ENCODE peak calls at places on chromosomes 5 and 9, in four cellular contexts. C is lower lobe of right lung, S is heart right ventricle, K is coronary artery. R is an unnamed sample.

GRCh38 chr9:117080996-117081395 is 333.9 kb downstream of the ASTN2 start:
- DNase-seq in C (no peak), S (no peak), K (no peak), R (no peak)

GRCh38 chr5:73902327-73903051 is 276.5 kb downstream of the ARHGEF28 start:
- DNase-seq in C (no peak), S (no peak), K (no peak), R (no peak)

GRCh38 chr5:178399723-178400115 is 167.1 kb upstream of the PHYKPL start:
- DNase-seq in C (peak), S (no peak), K (no peak), R (no peak)

GRCh38 chr5:68884144-68884754 is 209.6 kb upstream of the SLC30A5 start:
- DNase-seq in C (no peak), S (no peak), K (no peak), R (no peak)

GRCh38 chr5:133453825-133454224 is 158.5 kb downstream of the FSTL4 start:
- DNase-seq in C (no peak), S (no peak), K (no peak), R (no peak)

GRCh38 chr5:53779541-53779981 is 219.1 kb downstream of the NDUFS4 start:
- DNase-seq in C (no peak), S (peak), K (no peak), R (peak)

GRCh38 chr5:9927521-9927997 is 297.4 kb upstream of the TAS2R1 start:
- DNase-seq in C (no peak), S (no peak), K (no peak), R (no peak)

GRCh38 chr5:132294728-132295504 is 722 bp downstream of the SLC22A4 start:
- DNase-seq in C (peak), S (peak), K (peak), R (peak)

GRCh38 chr9:124012368-124013262 is 1.0 kb downstream of the LHX2 start:
- DNase-seq in C (no peak), S (no peak), K (no peak), R (no peak)

GRCh38 chr5:97624861-97625260 is 441.8 kb upstream of the RIOK2 start:
- DNase-seq in C (no peak), S (no peak), K (no peak), R (no peak)

GRCh38 chr5:172919525-172920446 is 39.4 kb upstream of the RPL26L1 start:
- DNase-seq in C (peak), S (no peak), K (no peak), R (peak)

GRCh38 chr5:44022622-44023021 is 366.6 kb downstream of the FGF10 start:
- DNase-seq in C (no peak), S (no peak), K (no peak), R (no peak)

GRCh38 chr9:96641514-96641913 is 13.6 kb downstream of the PRXL2C start:
- DNase-seq in C (no peak), S (no peak), K (no peak), R (no peak)

GRCh38 chr5:161547573-161548471 is 1.3 kb upstream of the GABRB2 start:
- DNase-seq in C (no peak), S (no peak), K (no peak), R (no peak)

GRCh38 chr9:106878943-106879916 is 16.3 kb downstream of the ZNF462 start:
- DNase-seq in C (no peak), S (peak), K (peak), R (peak)

GRCh38 chr5:143383988-143384387 is 19.5 kb downstream of the NR3C1 start:
- DNase-seq in C (no peak), S (no peak), K (no peak), R (no peak)

GRCh38 chr5:140015706-140016105 is 27.4 kb downstream of the NRG2 start:
- DNase-seq in C (no peak), S (no peak), K (no peak), R (no peak)

GRCh38 chr5:158877124-158877581 is 222.6 kb downstream of the EBF1 start:
- DNase-seq in C (no peak), S (no peak), K (no peak), R (no peak)

GRCh38 chr9:15277400-15278137 is 29.4 kb downstream of the TTC39B start:
- DNase-seq in C (no peak), S (no peak), K (no peak), R (no peak)

GRCh38 chr9:6212722-6213375 is 2.8 kb upstream of the IL33 start:
- DNase-seq in C (no peak), S (no peak), K (no peak), R (no peak)

GRCh38 chr5:32709789-32710334 is 1.3 kb upstream of the NPR3 start:
- DNase-seq in C (peak), S (peak), K (peak), R (peak)

GRCh38 chr9:36903541-36904435 is 130.3 kb downstream of the PAX5 start:
- DNase-seq in C (no peak), S (no peak), K (no peak), R (no peak)

GRCh38 chr5:9332026-9332425 is 213.8 kb downstream of the SEMA5A start:
- DNase-seq in C (no peak), S (no peak), K (no peak), R (no peak)

GRCh38 chr9:124248992-124249391 is 8.8 kb upstream of the NEK6 start:
- DNase-seq in C (no peak), S (no peak), K (no peak), R (no peak)

GRCh38 chr5:17228833-17229291 is 11.4 kb downstream of the BASP1 start:
- DNase-seq in C (no peak), S (no peak), K (no peak), R (no peak)

GRCh38 chr9:89940625-89941024 is 335.8 kb downstream of the GADD45G start:
- DNase-seq in C (no peak), S (no peak), K (no peak), R (no peak)

GRCh38 chr9:116861321-116861720 is 174.2 kb downstream of the TRIM32 start:
- DNase-seq in C (no peak), S (no peak), K (no peak), R (no peak)

GRCh38 chr5:115274584-115274983 is 11.9 kb upstream of the PGGT1B start:
- DNase-seq in C (no peak), S (no peak), K (no peak), R (no peak)

GRCh38 chr5:173334808-173335207 is 6.6 kb upstream of the STC2 start:
- DNase-seq in C (no peak), S (no peak), K (no peak), R (no peak)

GRCh38 chr9:130356033-130356432 is 88.7 kb upstream of the ASS1 start:
- DNase-seq in C (no peak), S (no peak), K (no peak), R (no peak)

GRCh38 chr9:469672-470040 is 255.0 kb downstream of the DOCK8 start:
- DNase-seq in C (peak), S (peak), K (no peak), R (peak)

GRCh38 chr5:166639151-166639550 is 1652.3 kb upstream of the WWC1 start:
- DNase-seq in C (no peak), S (no peak), K (no peak), R (no peak)

GRCh38 chr9:135281151-135281550 is 193.7 kb downstream of the OLFM1 start:
- DNase-seq in C (no peak), S (no peak), K (no peak), R (no peak)

GRCh38 chr9:135278586-135278985 is 191.1 kb downstream of the OLFM1 start:
- DNase-seq in C (no peak), S (no peak), K (no peak), R (no peak)

GRCh38 chr9:135280666-135281065 is 193.2 kb downstream of the OLFM1 start:
- DNase-seq in C (no peak), S (no peak), K (no peak), R (peak)

GRCh38 chr9:135279385-135279784 is 191.9 kb downstream of the OLFM1 start:
- DNase-seq in C (no peak), S (no peak), K (no peak), R (no peak)

GRCh38 chr9:135279834-135280393 is 192.4 kb downstream of the OLFM1 start:
- DNase-seq in C (no peak), S (no peak), K (no peak), R (no peak)
- H3K27ac ChIP-seq in C (no peak), S (no peak), K (no peak), R (no peak)

GRCh38 chr5:14177651-14178050 is 34.5 kb downstream of the TRIO start:
- DNase-seq in C (no peak), S (no peak), K (no peak), R (no peak)
- H3K27ac ChIP-seq in C (no peak), S (no peak), K (no peak), R (no peak)

GRCh38 chr9:85040806-85041575 is 371.5 kb downstream of the NTRK2 start:
- DNase-seq in C (no peak), S (no peak), K (no peak), R (no peak)
- H3K27ac ChIP-seq in C (no peak), S (no peak), K (no peak), R (no peak)

DNA sequence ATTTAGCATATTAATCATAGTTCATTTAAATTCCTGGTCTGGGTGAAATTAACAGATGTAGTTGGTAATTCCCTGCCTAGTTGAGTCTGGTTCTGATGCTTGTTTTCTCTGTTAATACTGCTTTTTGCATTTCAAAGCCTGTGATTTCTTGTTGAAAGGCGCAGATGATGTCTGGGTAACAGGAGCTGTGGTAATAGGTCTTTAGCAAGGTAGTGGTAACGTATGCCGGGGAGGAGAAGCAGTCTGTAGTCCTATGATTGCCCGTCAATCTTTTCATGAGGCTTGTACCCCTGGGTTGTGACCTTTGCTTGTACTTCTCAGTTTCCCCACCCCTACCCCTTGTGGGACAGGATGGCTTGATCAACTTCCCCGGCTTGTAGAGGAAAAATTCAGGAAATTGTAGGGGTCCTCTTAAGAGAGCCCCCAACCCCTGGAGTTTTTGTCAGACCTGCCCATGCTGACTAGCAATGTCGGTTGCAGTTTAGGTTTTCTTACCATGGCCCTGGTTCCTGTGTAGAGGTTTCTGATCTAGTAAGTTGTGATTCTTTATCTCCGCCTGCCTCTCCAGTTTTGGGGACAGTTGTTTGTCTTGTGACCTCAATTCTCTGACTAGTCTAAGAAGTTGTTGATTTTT is 55.4 kb downstream of the SPIN1 start:
- DNase-seq in C (no peak), S (no peak), K (no peak), R (no peak)
- H3K27ac ChIP-seq in C (no peak), S (no peak), K (no peak), R (no peak)

DNA sequence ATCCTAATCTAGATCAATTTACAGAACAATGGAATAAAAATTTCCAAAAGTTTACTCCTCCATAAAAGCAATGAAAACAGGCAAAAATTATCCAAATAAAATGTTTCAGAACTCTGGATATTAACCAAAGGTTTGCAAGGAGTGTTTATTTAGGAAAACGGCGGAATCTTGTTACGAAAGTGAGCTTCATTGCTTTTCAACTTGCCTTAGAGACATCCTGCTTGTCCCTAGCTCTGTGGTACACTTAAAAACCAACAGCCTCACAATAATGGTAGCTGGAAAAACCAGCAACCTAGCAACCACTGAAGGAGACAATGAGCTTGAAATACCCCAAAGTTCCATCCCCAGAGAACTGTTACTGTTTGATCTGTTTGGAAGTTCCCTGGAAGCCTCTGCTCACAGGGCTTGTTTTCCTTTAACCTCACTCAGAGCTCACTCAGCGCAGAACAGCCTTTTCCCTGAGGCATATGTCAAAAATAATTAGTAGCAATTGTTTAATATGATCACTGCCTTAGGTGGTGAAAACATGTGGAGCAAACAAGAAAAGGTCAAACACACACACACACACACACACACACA is 43.2 kb downstream of the SH3TC2 start:
- DNase-seq in C (no peak), S (no peak), K (no peak), R (no peak)
- H3K27ac ChIP-seq in C (no peak), S (no peak), K (no peak), R (no peak)

DNA sequence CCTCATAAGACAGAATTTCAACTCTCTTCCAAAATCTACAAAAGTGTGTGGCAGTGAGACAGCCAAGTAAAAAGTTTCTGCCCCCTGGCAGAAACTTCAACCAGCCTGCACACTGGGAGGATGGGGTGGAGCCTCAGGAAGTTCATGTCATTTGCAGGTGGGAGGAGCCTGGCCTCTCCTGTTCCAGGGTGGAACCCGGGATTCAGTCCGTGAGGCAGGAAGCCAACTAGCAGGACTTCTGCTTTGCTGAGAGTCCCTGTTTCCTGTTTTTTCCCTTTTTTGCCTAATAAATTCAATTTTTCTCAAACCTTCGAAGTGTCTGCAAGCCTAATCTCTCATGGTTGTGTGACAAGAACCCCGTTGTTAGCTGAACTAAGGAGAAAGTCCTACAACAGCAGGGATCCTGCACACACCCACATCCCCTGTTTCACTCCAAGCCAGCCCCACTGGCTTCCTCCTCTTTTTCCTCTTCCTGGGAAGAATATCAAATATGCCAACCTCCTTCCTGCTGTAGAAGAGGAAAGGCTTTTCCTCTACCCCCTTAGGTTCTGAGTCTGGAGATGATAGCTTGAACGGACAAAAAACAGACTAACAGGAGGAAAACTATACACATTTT is 69.3 kb downstream of the ALDH7A1 start:
- DNase-seq in C (peak), S (peak), K (no peak), R (peak)
- H3K27ac ChIP-seq in C (peak), S (peak), K (peak), R (peak)

DNA sequence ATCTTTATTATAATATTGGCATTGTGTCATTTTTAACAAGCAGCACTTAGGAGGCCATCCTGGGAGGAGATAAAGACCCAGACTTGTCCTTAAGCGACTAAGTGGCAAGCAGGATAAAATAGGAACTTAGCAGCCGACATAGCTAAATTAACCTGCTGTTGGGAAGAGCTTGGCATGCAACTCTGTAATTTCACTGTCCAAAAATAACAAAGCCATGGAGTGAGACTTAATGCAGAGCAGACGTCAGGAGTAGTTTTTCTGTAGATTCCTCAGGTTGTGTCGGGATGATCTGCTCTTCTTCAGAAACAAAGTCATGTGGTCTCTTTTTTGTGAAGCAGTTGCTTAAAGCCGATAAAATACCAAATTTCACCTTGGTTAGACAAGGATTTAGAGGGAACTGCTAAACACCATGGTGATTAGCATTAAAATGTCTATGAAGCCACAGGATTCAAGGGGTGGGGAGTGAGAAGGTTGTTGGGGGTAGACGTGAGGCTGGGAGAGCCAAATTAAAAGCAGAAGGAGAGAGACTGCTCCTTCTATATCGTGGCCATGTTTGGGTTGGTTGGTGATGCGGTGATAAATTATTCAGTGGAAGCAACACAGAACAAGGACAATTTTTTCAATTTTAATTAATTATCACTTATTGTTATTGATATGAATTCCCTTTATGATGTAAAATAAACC is 303.0 kb downstream of the CSNK1G3 start:
- DNase-seq in C (no peak), S (no peak), K (no peak), R (no peak)
- H3K27ac ChIP-seq in C (no peak), S (no peak), K (no peak), R (no peak)

GRCh38 chr5:169547508-169547907 is 36.1 kb upstream of the SPDL1 start:
- DNase-seq in C (no peak), S (no peak), K (no peak), R (no peak)
- H3K27ac ChIP-seq in C (no peak), S (no peak), K (no peak), R (no peak)